ENCODE peak calls at places on chromosomes 4 and X, in seven cellular contexts. I is SK-N-SH, B is K562, C is HepG2, A is H1, V is HCT116, R is GM12878. U is an unnamed sample.

GRCh38 chrX:40050532-40050931 is 47.2 kb downstream of the BCOR start:
- DNase-seq in I (no peak), B (no peak), C (no peak), V (no peak), A (no peak), R (no peak), U (no peak)

GRCh38 chr4:14168919-14169318 is 541.4 kb upstream of the BOD1L1 start:
- DNase-seq in R (peak; percentile 53), C (no peak), B (no peak), V (no peak), I (peak; percentile 23), A (no peak), U (peak; percentile 93)

GRCh38 chr4:1850276-1850675 is 5.7 kb downstream of the LETM1 start:
- DNase-seq in B (no peak), V (no peak), C (no peak), R (no peak), A (no peak), I (no peak), U (no peak)

GRCh38 chr4:102334624-102335023 is 10.7 kb downstream of the SLC39A8 start:
- DNase-seq in B (no peak), R (no peak), C (no peak), A (no peak), I (no peak), V (no peak), U (no peak)

GRCh38 chr4:127131527-127131926 is 501.2 kb upstream of the INTU start:
- DNase-seq in R (no peak), I (no peak), V (no peak), A (no peak), B (no peak), C (no peak), U (no peak)

GRCh38 chr4:180814875-180815417 is 1428.3 kb upstream of the TENM3 start:
- DNase-seq in V (no peak), I (no peak), B (no peak), R (no peak), A (no peak), C (no peak), U (no peak)

GRCh38 chr4:12633058-12633651 is 851.0 kb downstream of the RAB28 start:
- DNase-seq in A (peak; percentile 93), V (peak; percentile 79), B (peak; percentile 75), I (peak; percentile 48), C (peak; percentile 57), R (peak; percentile 26), U (peak; percentile 78)

GRCh38 chr4:88803600-88804096 is 106.0 kb upstream of the NAP1L5 start:
- DNase-seq in R (peak; percentile 69), B (no peak), I (no peak), A (no peak), V (no peak), C (no peak), U (peak; percentile 34)

GRCh38 chr4:27666943-27667342 is 806.3 kb downstream of the STIM2 start:
- DNase-seq in I (peak; percentile 3), B (peak; percentile 4), R (no peak), A (no peak), V (peak; percentile 61), C (no peak), U (no peak)

GRCh38 chr4:105145059-105145912 is 1.4 kb upstream of the TET2 start:
- DNase-seq in B (no peak), I (no peak), C (no peak), R (no peak), V (no peak), A (no peak), U (peak; percentile 6)

GRCh38 chrX:57929373-57929772 is 19.1 kb upstream of the ZXDA start:
- DNase-seq in V (peak; percentile 8), R (no peak), C (peak; percentile 2), B (peak; percentile 11), A (no peak), I (no peak), U (peak; percentile 37)

GRCh38 chr4:76640252-76640925 is 205.4 kb downstream of the SHROOM3 start:
- DNase-seq in A (no peak), B (no peak), C (no peak), I (no peak), V (no peak), R (no peak), U (no peak)

GRCh38 chrX:18354369-18355329 is at the start of gene SCML2:
- DNase-seq in V (no peak), C (peak; percentile 5), I (peak; percentile 83), R (no peak), B (peak; percentile 74), A (peak; percentile 57), U (peak; percentile 26)

GRCh38 chr4:67292045-67292444 is 253.3 kb downstream of the CENPC start:
- DNase-seq in V (no peak), I (no peak), R (no peak), B (no peak), C (no peak), A (no peak), U (no peak)

GRCh38 chrX:91414710-91415109 is 19.9 kb upstream of the PABPC5 start:
- DNase-seq in I (peak; percentile 32), C (no peak), V (no peak), A (no peak), B (no peak), R (no peak), U (no peak)

GRCh38 chrX:38304010-38304409 is 23.3 kb downstream of the RPGR start:
- DNase-seq in B (peak; percentile 11), I (no peak), C (peak; percentile 11), A (no peak), R (no peak), V (no peak), U (peak; percentile 60)

GRCh38 chr4:183328832-183329231 is 6.6 kb upstream of the CLDN24 start:
- DNase-seq in B (no peak), R (no peak), A (no peak), C (peak; percentile 65), V (no peak), I (no peak), U (peak; percentile 37)

GRCh38 chr4:165207431-165208321 is at the start of gene KLHL2:
- DNase-seq in C (peak; percentile 49), A (peak; percentile 71), B (peak; percentile 82), R (no peak), I (peak; percentile 95), V (no peak), U (peak; percentile 80)

GRCh38 chr4:65416875-65417274 is 253.4 kb downstream of the EPHA5 start:
- DNase-seq in B (no peak), V (no peak), R (no peak), C (no peak), A (no peak), I (no peak), U (peak; percentile 80)

GRCh38 chr4:145719752-145720624 is 40.0 kb downstream of the C4orf51 start:
- DNase-seq in R (peak; percentile 31), C (no peak), I (no peak), B (no peak), A (no peak), V (no peak), U (no peak)

GRCh38 chr4:8247047-8247930 is 22.3 kb upstream of the HTRA3 start:
- DNase-seq in A (no peak), C (peak; percentile 71), V (no peak), R (no peak), B (no peak), I (no peak), U (no peak)

GRCh38 chr4:171993247-171993646 is 180.0 kb downstream of the GALNTL6 start:
- DNase-seq in I (no peak), A (no peak), V (no peak), C (no peak), R (no peak), B (no peak), U (no peak)

GRCh38 chr4:108043536-108043935 is 53.8 kb downstream of the HADH start:
- DNase-seq in V (no peak), C (no peak), B (no peak), R (no peak), A (no peak), I (peak; percentile 32), U (no peak)

GRCh38 chrX:133865761-133866470 is 119.5 kb downstream of the GPC3 start:
- DNase-seq in B (no peak), I (no peak), A (no peak), V (no peak), C (no peak), R (no peak), U (no peak)

GRCh38 chrX:103524747-103525146 is 5.5 kb upstream of the RAB40A start:
- DNase-seq in V (no peak), I (no peak), C (no peak), B (no peak), R (no peak), A (no peak), U (no peak)

GRCh38 chr4:1356181-1356998 is 9.4 kb downstream of the UVSSA start:
- DNase-seq in R (no peak), I (peak; percentile 90), A (peak; percentile 93), B (peak; percentile 82), V (no peak), C (peak; percentile 36), U (peak; percentile 51)

GRCh38 chr4:158769175-158769831 is 477 bp downstream of the FNIP2 start:
- DNase-seq in C (no peak), R (no peak), B (peak; percentile 45), I (no peak), A (peak; percentile 76), V (no peak), U (peak; percentile 40)
- H3K27ac ChIP-seq in C (peak overlapping the region; percentile 56), R (no peak overlapping the region), B (peak overlapping the region; percentile 73), I (peak overlapping the region; percentile 65), A (no peak overlapping the region), V (peak overlapping the region; percentile 24), U (peak overlapping the region; percentile 14)

GRCh38 chr4:75243570-75243969 is 270.6 kb downstream of the RCHY1 start:
- DNase-seq in I (no peak), C (no peak), A (no peak), R (no peak), B (no peak), V (no peak), U (no peak)
- H2AFZ ChIP-seq in I (no peak overlapping the region), C (no peak overlapping the region), A (no peak overlapping the region), R (no peak overlapping the region), B (no peak overlapping the region), V (no peak overlapping the region), U (no peak overlapping the region)

GRCh38 chr4:141909541-141909940 is 273.2 kb downstream of the IL15 start:
- DNase-seq in R (no peak), A (no peak), B (no peak), I (no peak), C (no peak), V (no peak), U (no peak)
- TF ChIP-seq MAX in R (no peak), A (no peak), B (no peak), I (no peak), C (no peak), V (no peak), U (no peak)

GRCh38 chr4:70992354-70992753 is 1.1 kb upstream of the DCK start:
- DNase-seq in I (no peak), R (no peak), B (peak; percentile 58), C (no peak), A (no peak), V (peak; percentile 23), U (no peak)
- H3K27ac ChIP-seq in I (peak overlapping the region; percentile 92), R (peak overlapping the region; percentile 82), B (peak overlapping the region; percentile 85), C (no peak overlapping the region), A (no peak overlapping the region), V (peak overlapping the region; percentile 62), U (no peak overlapping the region)

DNA sequence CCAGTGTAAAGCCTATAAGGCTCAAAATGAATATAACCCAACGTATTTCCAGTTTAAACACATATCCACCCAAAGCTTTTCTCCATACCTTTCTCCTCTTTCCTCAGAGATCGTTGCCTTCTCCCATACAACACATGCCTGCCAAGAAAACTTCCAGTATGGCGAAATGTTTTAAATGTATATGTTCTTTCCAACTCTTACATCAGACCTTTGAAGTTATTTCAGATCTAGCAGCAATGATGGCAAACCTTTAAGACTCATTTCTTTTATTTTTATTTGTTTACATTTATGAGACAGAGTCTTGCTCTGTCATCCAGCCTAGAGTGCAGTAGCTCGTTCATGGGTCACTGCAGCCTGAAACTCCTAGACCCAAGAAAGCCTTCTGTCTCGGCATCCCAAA is 265.4 kb downstream of the BMPR1B start:
- DNase-seq in A (no peak), R (no peak), I (no peak), V (no peak), B (no peak), C (no peak), U (no peak)
- H2AFZ ChIP-seq in A (no peak overlapping the region), R (no peak overlapping the region), I (no peak overlapping the region), V (no peak overlapping the region), B (no peak overlapping the region), C (no peak overlapping the region), U (no peak overlapping the region)

U was measured in endothelial cell of umbilical vein.